ENCODE peak calls at places on chromosomes 2 and 18, in five cellular contexts. G is BJ; H is colonic mucosa; L is tibial artery; S is activated CD8-positive, alpha-beta T cell treated with anti-CD3 and anti-CD28 coated beads for 36 hours. M is an unnamed sample.

GRCh38 chr18:74139888-74140287 is 7.7 kb downstream of the FBXO15 start:
- DNase-seq in G (no peak), H (no peak), L (no peak), S (peak), M (no peak)

GRCh38 chr2:204306667-204307066 is 238.6 kb upstream of the PARD3B start:
- DNase-seq in G (no peak), H (no peak), L (no peak), S (no peak), M (no peak)

GRCh38 chr18:6120820-6121279 is 225.5 kb upstream of the TMEM200C start:
- DNase-seq in G (no peak), H (no peak), L (no peak), S (no peak), M (no peak)

GRCh38 chr2:29573147-29573546 is 348.2 kb downstream of the ALK start:
- DNase-seq in G (no peak), H (no peak), L (no peak), S (no peak), M (no peak)

GRCh38 chr2:11698009-11698922 is 28.3 kb upstream of the NTSR2 start:
- DNase-seq in G (no peak), H (peak), L (no peak), S (no peak), M (no peak)

GRCh38 chr2:10265328-10266132 is 37.2 kb upstream of the HPCAL1 start:
- DNase-seq in G (no peak), H (no peak), L (peak), S (no peak), M (peak)

GRCh38 chr2:24362253-24362652 is 1.9 kb upstream of the ITSN2 start:
- DNase-seq in G (no peak), H (no peak), L (no peak), S (no peak), M (no peak)

GRCh38 chr2:6083131-6083530 is 390.9 kb downstream of the SOX11 start:
- DNase-seq in G (no peak), H (no peak), L (no peak), S (no peak), M (no peak)

GRCh38 chr18:74861154-74861553 is 263.5 kb downstream of the ZNF407 start:
- DNase-seq in G (no peak), H (no peak), L (no peak), S (no peak), M (no peak)

GRCh38 chr2:8622199-8622911 is 59.5 kb upstream of the ID2 start:
- DNase-seq in G (no peak), H (no peak), L (no peak), S (no peak), M (no peak)

GRCh38 chr2:98936133-98936916 is at the start of gene CRACDL:
- DNase-seq in G (no peak), H (no peak), L (no peak), S (peak), M (no peak)

GRCh38 chr2:210964141-210964764 is 407.9 kb downstream of the CPS1 start:
- DNase-seq in G (no peak), H (no peak), L (no peak), S (no peak), M (no peak)

GRCh38 chr18:39806519-39806918 is 2148.5 kb upstream of the PIK3C3 start:
- DNase-seq in G (no peak), H (no peak), L (no peak), S (no peak), M (no peak)

GRCh38 chr18:63262369-63263335 is 56.9 kb downstream of the BCL2 start:
- DNase-seq in G (no peak), H (no peak), L (peak), S (no peak), M (no peak)

GRCh38 chr2:186848873-186849578 is at the start of gene ZSWIM2:
- DNase-seq in G (peak), H (peak), L (peak), S (peak), M (peak)

GRCh38 chr2:62452701-62453449 is 53.1 kb downstream of the TMEM17 start:
- DNase-seq in G (no peak), H (no peak), L (no peak), S (no peak), M (no peak)

GRCh38 chr18:31487251-31488015 is 10.5 kb upstream of the DSG2 start:
- DNase-seq in G (peak), H (no peak), L (no peak), S (no peak), M (no peak)

GRCh38 chr2:60337142-60337497 is 216.3 kb downstream of the BCL11A start:
- DNase-seq in G (no peak), H (no peak), L (no peak), S (no peak), M (peak)
- TF ChIP-seq CTCF in G (peak), H (no peak), L (no peak), S (no peak), M (no peak)

GRCh38 chr2:73291461-73292315 is 1.7 kb downstream of the EGR4 start:
- DNase-seq in G (no peak), H (no peak), L (no peak), S (peak), M (no peak)
- TF ChIP-seq CTCF in G (peak), H (no peak), L (no peak), S (no peak), M (no peak)

DNA sequence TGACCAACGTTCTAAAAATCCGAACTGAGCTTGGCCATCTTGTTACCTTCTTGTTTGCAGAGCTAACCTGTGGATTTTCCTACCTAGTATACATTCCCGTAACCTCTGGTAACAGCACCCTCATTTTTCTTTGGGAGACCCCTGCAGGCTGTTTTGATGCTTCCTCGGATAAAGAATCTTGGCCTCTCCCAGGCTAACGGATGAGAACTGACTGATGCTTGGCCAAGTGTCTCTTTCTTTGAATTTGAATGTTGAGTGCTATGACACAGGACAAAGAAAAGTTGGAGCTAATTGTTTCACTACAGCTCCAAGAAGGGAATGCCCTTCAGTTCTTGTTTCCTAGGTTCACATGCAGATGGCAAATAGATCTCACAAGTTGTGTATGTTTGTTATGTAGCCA is 19.3 kb upstream of the CAVIN2 start:
- DNase-seq in G (no peak), H (no peak), L (no peak), S (no peak), M (no peak)
- TF ChIP-seq CTCF in G (no peak), H (no peak), L (no peak), S (no peak), M (no peak)

GRCh38 chr18:33154049-33154448 is 286.5 kb downstream of the CCDC178 start:
- DNase-seq in G (no peak), H (no peak), L (no peak), S (no peak), M (no peak)
- TF ChIP-seq CTCF in G (no peak), H (no peak), L (no peak), S (no peak), M (no peak)

GRCh38 chr2:206443735-206444527 is 599 bp downstream of the ADAM23 start:
- DNase-seq in G (no peak), H (no peak), L (no peak), S (peak), M (no peak)
- TF ChIP-seq CTCF in G (no peak), H (no peak), L (no peak), S (no peak), M (no peak)

DNA sequence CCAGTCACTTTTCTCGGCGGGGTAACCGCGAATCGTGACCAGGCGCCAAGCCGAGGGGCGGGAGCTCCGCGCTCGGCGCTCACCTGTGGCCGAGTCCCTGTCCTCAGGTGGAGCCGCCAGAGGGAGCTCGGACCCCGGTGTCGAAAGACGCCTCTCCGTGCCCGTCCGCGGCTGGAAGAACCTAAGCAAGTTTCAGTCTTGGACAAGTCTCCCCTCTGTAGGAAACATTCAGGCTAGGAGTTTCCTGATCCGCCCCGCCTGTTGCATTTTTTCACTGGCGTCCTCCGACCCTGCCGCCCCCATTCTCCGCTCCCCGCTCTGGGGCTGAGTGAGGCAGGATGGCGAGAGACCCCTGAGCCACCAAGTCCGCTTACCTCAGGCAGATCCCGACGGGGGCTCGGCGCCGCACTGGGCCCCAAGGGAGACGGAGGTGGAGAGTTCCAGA is 511 bp downstream of the DSEL start:
- DNase-seq in G (peak), H (peak), L (peak), S (peak), M (peak)
- TF ChIP-seq CTCF in G (peak), H (peak), L (peak), S (peak), M (no peak)

GRCh38 chr2:109607766-109608165 is 6.0 kb downstream of the SEPTIN10 start:
- DNase-seq in G (no peak), H (no peak), L (no peak), S (no peak), M (no peak)
- TF ChIP-seq CTCF in G (no peak), H (no peak), L (no peak), S (no peak), M (no peak)